ENCODE peak calls at places on chromosomes 2 and 18, in four cellular contexts. X is EH, S is NCI-H1092 treated with DMSO at 0.1 percent for 48 hours, Y is mesothelial cell of epicardium. P is an unnamed sample.

GRCh38 chr2:33134086-33134763 is 187.5 kb downstream of the LTBP1 start:
- DNase-seq in Y (peak), X (peak), S (peak), P (peak)

GRCh38 chr18:41371718-41372117 is 583.3 kb upstream of the PIK3C3 start:
- DNase-seq in Y (no peak), X (peak), S (no peak), P (no peak)

GRCh38 chr2:226066391-226066790 is 666.9 kb downstream of the NYAP2 start:
- DNase-seq in Y (no peak), X (peak), S (no peak), P (no peak)

GRCh38 chr2:112055833-112056625 is 960 bp downstream of the TMEM87B start:
- DNase-seq in Y (peak), S (peak), X (peak), P (peak)

GRCh38 chr2:113854970-113855740 is 34.7 kb upstream of the ACTR3 start:
- DNase-seq in S (no peak), X (no peak), Y (no peak), P (no peak)

GRCh38 chr2:19348692-19349091 is 9.7 kb downstream of the OSR1 start:
- DNase-seq in S (no peak), X (no peak), Y (no peak), P (no peak)

GRCh38 chr2:204026294-204026693 is 89.7 kb downstream of the ICOS start:
- DNase-seq in X (no peak), Y (no peak), S (no peak), P (no peak)

GRCh38 chr2:187483537-187483936 is 35.5 kb upstream of the CALCRL start:
- DNase-seq in Y (no peak), S (no peak), X (no peak), P (no peak)

GRCh38 chr2:7766302-7766701 is 849.1 kb downstream of the RNF144A start:
- DNase-seq in X (no peak), Y (no peak), S (no peak), P (no peak)

GRCh38 chr2:29213871-29214341 is 98.7 kb downstream of the CLIP4 start:
- DNase-seq in X (no peak), S (no peak), Y (peak), P (no peak)

GRCh38 chr2:45860136-45861106 is 208.9 kb downstream of the PRKCE start:
- DNase-seq in X (peak), S (no peak), Y (no peak), P (no peak)

GRCh38 chr2:203328735-203329549 is 748 bp downstream of the ABI2 start:
- DNase-seq in Y (peak), X (peak), S (peak), P (peak)

GRCh38 chr2:118062048-118062447 is 26.2 kb upstream of the INSIG2 start:
- DNase-seq in X (peak), S (no peak), Y (no peak), P (no peak)

GRCh38 chr2:56168163-56168562 is 15.6 kb upstream of the CCDC85A start:
- DNase-seq in Y (no peak), X (peak), S (peak), P (no peak)

GRCh38 chr2:58762176-58762781 is 521.2 kb upstream of the FANCL start:
- DNase-seq in X (peak), S (no peak), Y (peak), P (peak)

GRCh38 chr2:209458018-209458979 is 34.5 kb downstream of the MAP2 start:
- DNase-seq in X (no peak), S (peak), Y (no peak), P (no peak)

GRCh38 chr2:172373761-172374160 is 53.6 kb upstream of the ITGA6 start:
- DNase-seq in X (peak), S (no peak), Y (no peak), P (no peak)

GRCh38 chr2:187078297-187078696 is 229.3 kb upstream of the ZSWIM2 start:
- DNase-seq in S (no peak), X (peak), Y (no peak), P (no peak)

GRCh38 chr2:99066075-99066557 is 75.4 kb upstream of the C2orf15 start:
- DNase-seq in X (peak), Y (no peak), S (peak), P (peak)

GRCh38 chr2:1011018-1011405 is 60.4 kb downstream of the SNTG2 start:
- DNase-seq in S (no peak), Y (no peak), X (no peak), P (no peak)

GRCh38 chr2:54636425-54637139 is 86.9 kb upstream of the EML6 start:
- DNase-seq in S (no peak), Y (no peak), X (no peak), P (no peak)

GRCh38 chr2:73415906-73416305 is 30.3 kb downstream of the ALMS1 start:
- DNase-seq in S (no peak), X (peak), Y (no peak), P (no peak)

GRCh38 chr2:11406492-11407381 is 59.2 kb downstream of the E2F6 start:
- DNase-seq in Y (no peak), S (no peak), X (peak), P (no peak)

P was measured in NCI-H1694.